ENCODE peak calls at places on chromosomes 3 and 15, in six cellular contexts. F, V, K, Z, M and U are unnamed samples.
A peak's percentile ranks its signal among the peaks of the same experiment; 100 is the strongest.

GRCh38 chr3:185878920-185879319 is 54.1 kb upstream of the IGF2BP2 start:
- DNase-seq in V (no peak), K (no peak), M (no peak), F (no peak), Z (no peak), U (no peak)

GRCh38 chr3:9644245-9644644 is 5.1 kb upstream of the MTMR14 start:
- DNase-seq in V (no peak), M (no peak), Z (no peak), K (no peak), F (no peak), U (no peak)

GRCh38 chr3:123657578-123657977 is 72.7 kb upstream of the HACD2 start:
- DNase-seq in V (no peak), F (no peak), M (no peak), Z (no peak), K (no peak), U (no peak)

GRCh38 chr3:151431940-151432339 is 28.9 kb downstream of the IGSF10 start:
- DNase-seq in V (no peak), F (no peak), M (no peak), Z (peak; percentile 28), K (no peak), U (no peak)

GRCh38 chr15:100073982-100074381 is 267.8 kb downstream of the ADAMTS17 start:
- DNase-seq in F (no peak), V (no peak), K (no peak), Z (no peak), M (no peak), U (no peak)

GRCh38 chr3:181974198-181974597 is 262.5 kb downstream of the SOX2 start:
- DNase-seq in K (no peak), F (no peak), V (no peak), Z (no peak), M (no peak), U (no peak)

GRCh38 chr3:160784853-160785252 is 28.8 kb downstream of the PPM1L start:
- DNase-seq in M (no peak), K (no peak), Z (no peak), V (no peak), F (peak; percentile 34), U (no peak)

GRCh38 chr3:57298041-57298440 is 5.6 kb upstream of the ASB14 start:
- DNase-seq in F (peak; percentile 59), Z (no peak), V (no peak), M (no peak), K (peak; percentile 5), U (peak; percentile 22)

GRCh38 chr3:153257673-153258351 is 95.8 kb downstream of the RAP2B start:
- DNase-seq in K (peak; percentile 94), M (no peak), F (no peak), Z (no peak), V (no peak), U (no peak)

GRCh38 chr15:91790826-91791225 is 62.7 kb upstream of the SLCO3A1 start:
- DNase-seq in K (no peak), V (no peak), M (no peak), F (no peak), Z (no peak), U (no peak)

GRCh38 chr3:141279074-141279945 is 47.7 kb downstream of the PXYLP1 start:
- DNase-seq in F (no peak), Z (peak; percentile 48), V (peak; percentile 62), M (no peak), K (peak; percentile 23), U (no peak)

GRCh38 chr3:32175607-32176197 is 62.8 kb upstream of the CMTM8 start:
- DNase-seq in V (peak; percentile 62), Z (peak; percentile 76), M (no peak), F (peak; percentile 74), K (peak; percentile 60), U (peak; percentile 25)

GRCh38 chr3:146350852-146351251 is 99.9 kb upstream of the PLSCR4 start:
- DNase-seq in V (no peak), F (no peak), Z (no peak), K (no peak), M (no peak), U (no peak)

GRCh38 chr3:66406186-66406585 is 94.6 kb downstream of the LRIG1 start:
- DNase-seq in M (no peak), F (no peak), Z (no peak), K (no peak), V (no peak), U (no peak)

GRCh38 chr3:632571-633170 is 436.1 kb downstream of the CHL1 start:
- DNase-seq in M (no peak), F (peak; percentile 35), Z (peak; percentile 71), V (peak; percentile 26), K (peak; percentile 32), U (peak; percentile 35)

GRCh38 chr15:75943713-75944215 is 40.1 kb downstream of the FBXO22 start:
- DNase-seq in Z (no peak), F (no peak), K (no peak), M (no peak), V (no peak), U (no peak)

GRCh38 chr3:39064646-39065045 is 12.8 kb downstream of the WDR48 start:
- DNase-seq in Z (no peak), K (no peak), F (no peak), M (no peak), V (no peak), U (no peak)

GRCh38 chr3:24145981-24146822 is 201.1 kb downstream of the NR1D2 start:
- DNase-seq in Z (no peak), F (no peak), V (no peak), M (no peak), K (no peak), U (no peak)

GRCh38 chr3:60920519-60920918 is 330.7 kb downstream of the FHIT start:
- DNase-seq in M (no peak), Z (no peak), F (no peak), V (no peak), K (no peak), U (no peak)

GRCh38 chr3:182393151-182393550 is 400.2 kb upstream of the ATP11B start:
- DNase-seq in K (no peak), F (no peak), M (no peak), Z (no peak), V (no peak), U (no peak)

GRCh38 chr15:25345943-25346342 is 92.9 kb downstream of the UBE3A start:
- DNase-seq in V (peak; percentile 19), M (no peak), Z (no peak), F (no peak), K (peak; percentile 14), U (no peak)

GRCh38 chr3:30643763-30644462 is 37.5 kb downstream of the TGFBR2 start:
- DNase-seq in V (no peak), M (no peak), F (no peak), Z (no peak), K (no peak), U (no peak)
- TF ChIP-seq REST in V (no peak), M (no peak), F (no peak), Z (no peak), K (no peak), U (no peak)

GRCh38 chr3:100030346-100030745 is 84.0 kb downstream of the FILIP1L start:
- DNase-seq in Z (no peak), M (no peak), K (no peak), F (no peak), V (no peak), U (no peak)
- TF ChIP-seq SIN3A in Z (no peak), M (no peak), K (no peak), F (no peak), V (no peak), U (no peak)

GRCh38 chr3:130779486-130779885 is 32.9 kb upstream of the PIK3R4 start:
- DNase-seq in K (no peak), F (no peak), Z (no peak), M (no peak), V (no peak), U (no peak)

GRCh38 chr3:130773371-130773770 is 26.7 kb upstream of the PIK3R4 start:
- DNase-seq in F (no peak), K (no peak), V (no peak), Z (no peak), M (no peak), U (no peak)

GRCh38 chr3:130783629-130784028 is 37.0 kb upstream of the PIK3R4 start:
- DNase-seq in V (no peak), Z (no peak), K (no peak), M (no peak), F (no peak), U (no peak)

GRCh38 chr3:130779031-130779430 is 32.4 kb upstream of the PIK3R4 start:
- DNase-seq in M (peak; percentile 59), Z (no peak), V (no peak), F (no peak), K (no peak), U (no peak)
- TF ChIP-seq REST in M (no peak), Z (no peak), V (no peak), F (no peak), K (no peak), U (no peak)

GRCh38 chr15:61411941-61412510 is 182.9 kb upstream of the RORA start:
- DNase-seq in K (no peak), F (no peak), Z (no peak), M (no peak), V (no peak), U (no peak)
- TF ChIP-seq SIN3A in K (no peak), F (no peak), Z (no peak), M (no peak), V (no peak), U (no peak)

GRCh38 chr3:105480771-105481170 is 114.1 kb downstream of the ALCAM start:
- DNase-seq in F (no peak), V (no peak), K (no peak), Z (no peak), M (no peak), U (no peak)

GRCh38 chr3:105483476-105483875 is 116.8 kb downstream of the ALCAM start:
- DNase-seq in K (no peak), Z (no peak), V (no peak), F (no peak), M (no peak), U (no peak)
- TF ChIP-seq REST in K (no peak), Z (no peak), V (no peak), F (no peak), M (no peak), U (no peak)

GRCh38 chr15:59255647-59256380 is 49.2 kb downstream of the LDHAL6B start:
- DNase-seq in M (no peak), Z (no peak), V (no peak), F (peak; percentile 83), K (peak; percentile 84), U (no peak)
- TF ChIP-seq SIN3A in M (no peak), Z (no peak), V (no peak), F (no peak), K (no peak), U (no peak)

GRCh38 chr15:52113246-52113645 is 671 bp upstream of the BCL2L10 start:
- DNase-seq in Z (no peak), V (no peak), M (no peak), F (no peak), K (no peak), U (no peak)
- TF ChIP-seq REST in Z (no peak), V (no peak), M (no peak), F (no peak), K (no peak), U (no peak)

GRCh38 chr3:100650651-100651611 is 41.5 kb downstream of the ADGRG7 start:
- DNase-seq in K (no peak), F (no peak), M (peak; percentile 69), V (no peak), Z (no peak), U (no peak)
- TF ChIP-seq SIN3A in K (no peak), F (no peak), M (no peak), V (no peak), Z (no peak), U (no peak)